ENCODE peak calls at places on chromosomes 1 and 21, in six cellular contexts. O is AG09309, A is BJ, Q is PC-3, Z is HCT116, T is Peyer's patch. D is an unnamed sample.

GRCh38 chr1:59985901-59986735 is 59.5 kb upstream of the CYP2J2 start:
- DNase-seq in O (no peak), A (no peak), Q (no peak), Z (no peak), T (no peak), D (no peak)

GRCh38 chr1:27298632-27299384 is 23.2 kb upstream of the TMEM222 start:
- DNase-seq in O (no peak), A (no peak), Q (peak), Z (no peak), T (no peak), D (no peak)

GRCh38 chr21:46605759-46606426 is 1.0 kb upstream of the S100B start:
- DNase-seq in O (no peak), A (no peak), Q (no peak), Z (no peak), T (peak), D (no peak)

GRCh38 chr1:215226755-215227154 is 144.2 kb downstream of the KCNK2 start:
- DNase-seq in O (no peak), A (no peak), Q (peak), Z (no peak), T (no peak), D (no peak)

GRCh38 chr1:235918032-235918431 is 51.3 kb upstream of the LYST start:
- DNase-seq in O (no peak), A (no peak), Q (no peak), Z (no peak), T (no peak), D (no peak)

GRCh38 chr21:15679630-15680029 is 50.2 kb upstream of the USP25 start:
- DNase-seq in O (no peak), A (no peak), Q (no peak), Z (no peak), T (no peak), D (no peak)

GRCh38 chr1:235011064-235011598 is 117.5 kb downstream of the TOMM20 start:
- DNase-seq in O (no peak), A (no peak), Q (no peak), Z (no peak), T (peak), D (no peak)

GRCh38 chr1:30966690-30967369 is 58.3 kb upstream of the SDC3 start:
- DNase-seq in O (no peak), A (no peak), Q (peak), Z (no peak), T (no peak), D (no peak)

GRCh38 chr1:210400043-210400840 is 71.5 kb downstream of the HHAT start:
- DNase-seq in O (no peak), A (no peak), Q (peak), Z (peak), T (peak), D (no peak)

GRCh38 chr1:173473599-173474011 is 3.5 kb upstream of the PRDX6 start:
- DNase-seq in O (no peak), A (no peak), Q (peak), Z (peak), T (no peak), D (no peak)

GRCh38 chr1:197911857-197912696 is 5.1 kb upstream of the LHX9 start:
- DNase-seq in O (no peak), A (no peak), Q (no peak), Z (no peak), T (no peak), D (no peak)
- H3K4me3 ChIP-seq in O (peak), A (peak), Q (no peak), Z (no peak), T (no peak), D (no peak)

GRCh38 chr1:182611326-182611725 is 7.1 kb upstream of the RGS16 start:
- DNase-seq in O (no peak), A (no peak), Q (no peak), Z (no peak), T (no peak), D (no peak)

GRCh38 chr1:182610606-182611194 is 6.5 kb upstream of the RGS16 start:
- DNase-seq in O (no peak), A (no peak), Q (no peak), Z (no peak), T (no peak), D (no peak)

GRCh38 chr1:182611787-182612186 is 7.6 kb upstream of the RGS16 start:
- DNase-seq in O (no peak), A (no peak), Q (no peak), Z (no peak), T (no peak), D (no peak)

GRCh38 chr1:182608236-182608635 is 4.0 kb upstream of the RGS16 start:
- DNase-seq in O (no peak), A (no peak), Q (no peak), Z (no peak), T (no peak), D (no peak)

GRCh38 chr1:182608850-182609610 is 4.8 kb upstream of the RGS16 start:
- DNase-seq in O (no peak), A (no peak), Q (no peak), Z (no peak), T (no peak), D (no peak)
- TF ChIP-seq CTCF in O (no peak), A (no peak), Q (no peak), Z (no peak), T (no peak), D (no peak)

DNA sequence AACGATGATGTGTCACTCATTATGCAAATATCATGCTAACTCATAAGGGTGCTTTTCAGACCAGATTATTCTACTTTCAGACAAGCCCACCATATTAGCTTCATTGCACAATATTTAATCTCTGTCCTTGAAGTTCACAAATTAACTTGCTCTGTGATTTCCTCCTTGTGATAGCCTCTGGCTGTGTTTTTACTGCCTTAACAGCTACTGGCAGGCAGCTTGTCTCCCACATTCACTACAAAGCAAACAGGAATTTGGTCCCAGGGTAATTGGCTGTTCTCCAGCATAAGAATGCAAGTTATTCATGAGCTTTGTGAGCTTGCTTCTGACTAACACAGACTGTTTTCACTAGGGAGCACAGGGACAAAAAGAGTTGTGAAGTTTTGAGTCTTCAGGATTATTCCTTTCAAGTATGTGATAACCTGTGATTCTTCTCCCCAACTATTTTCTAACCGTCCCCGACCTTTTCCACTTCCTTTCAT is 87.9 kb upstream of the HMCN1 start:
- DNase-seq in O (peak), A (peak), Q (peak), Z (peak), T (peak), D (peak)
- H3K4me3 ChIP-seq in O (no peak), A (no peak), Q (peak), Z (no peak), T (no peak), D (no peak)

DNA sequence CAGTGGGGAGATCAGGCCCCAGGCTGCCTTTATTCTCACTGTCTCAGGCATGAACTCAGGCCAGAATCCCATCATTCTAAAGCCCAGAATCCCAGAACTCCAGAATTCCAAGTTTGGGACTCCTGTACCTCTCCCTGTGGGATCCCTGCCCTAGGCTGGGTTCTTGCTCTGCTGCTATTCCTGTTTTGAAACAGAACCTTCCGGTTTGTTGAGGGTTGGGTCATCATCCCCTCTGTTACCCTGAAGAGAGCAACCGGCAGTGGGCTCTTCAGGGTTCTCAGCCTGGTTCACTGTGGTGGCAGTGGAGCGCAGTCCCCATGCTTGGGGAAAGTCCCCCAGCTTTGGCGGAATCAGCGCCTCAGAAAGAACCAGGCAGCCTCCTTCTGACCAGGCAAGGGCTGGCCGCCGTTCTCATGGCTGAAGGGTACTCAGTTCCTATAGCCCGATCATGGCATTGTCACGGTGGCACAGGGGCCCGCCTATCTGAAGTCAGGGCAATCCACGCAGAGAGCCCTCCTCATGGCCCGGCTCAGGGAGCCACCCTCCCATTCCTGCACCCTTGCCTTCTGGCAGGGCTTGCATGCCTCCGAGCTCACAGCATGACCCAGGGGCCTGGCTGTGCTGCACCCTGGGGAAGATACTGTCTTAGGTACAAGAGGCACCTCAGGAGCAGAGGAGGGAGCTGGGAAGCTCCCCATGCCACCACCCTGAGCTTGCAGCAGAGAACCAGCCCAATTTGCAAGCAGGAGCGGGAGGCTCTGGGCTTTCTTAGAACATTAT is 335.6 kb upstream of the VAMP3 start:
- DNase-seq in O (no peak), A (no peak), Q (no peak), Z (no peak), T (no peak), D (no peak)
- TF ChIP-seq CTCF in O (no peak), A (no peak), Q (no peak), Z (no peak), T (no peak), D (no peak)

DNA sequence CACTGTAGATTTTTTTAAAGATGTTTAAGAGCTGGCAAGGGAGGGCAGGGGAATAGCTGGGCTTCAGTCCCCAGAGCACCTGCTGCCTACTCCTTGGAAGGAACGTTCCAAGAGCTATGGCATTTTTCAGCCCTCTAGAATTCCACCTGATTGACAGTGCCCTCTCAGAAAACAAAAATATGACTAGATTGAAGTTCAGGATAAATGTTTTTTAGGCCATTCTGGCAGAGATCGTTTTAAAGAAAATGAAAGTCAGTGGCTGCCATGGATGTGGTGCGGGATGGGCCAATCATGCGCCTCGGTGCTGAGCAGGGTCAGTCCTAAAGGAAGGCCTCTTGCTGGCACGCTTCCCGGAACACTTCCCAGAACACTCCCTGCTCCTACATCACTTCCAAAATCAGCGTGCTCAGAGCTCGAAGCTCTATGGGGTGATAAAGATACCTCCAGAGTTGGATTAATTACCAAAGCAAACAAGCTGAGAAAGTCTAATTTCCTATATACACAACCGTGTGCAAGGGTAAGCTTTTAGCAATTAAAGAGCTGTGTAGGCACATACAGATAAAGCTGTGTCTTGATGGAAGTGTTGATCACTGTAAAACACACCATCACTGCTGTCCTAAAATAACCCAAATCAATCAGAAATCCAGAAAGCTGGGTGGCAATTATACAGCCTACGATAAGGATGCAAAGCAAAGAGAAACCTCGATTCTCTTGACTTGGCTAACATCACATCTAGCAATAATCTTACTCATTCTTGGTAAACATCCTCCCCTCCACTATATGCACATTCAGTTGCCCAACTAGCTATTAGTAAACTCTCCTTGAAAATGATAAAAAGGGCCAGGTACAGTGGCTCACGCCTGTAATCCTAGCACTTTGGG is 34.6 kb downstream of the TGFBR3 start:
- DNase-seq in O (no peak), A (no peak), Q (peak), Z (no peak), T (peak), D (no peak)
- H3K4me3 ChIP-seq in O (no peak), A (no peak), Q (peak), Z (no peak), T (no peak), D (no peak)

GRCh38 chr1:119674835-119675289 is 26.8 kb upstream of the ZNF697 start:
- DNase-seq in O (peak), A (no peak), Q (peak), Z (peak), T (peak), D (no peak)
- TF ChIP-seq CTCF in O (peak), A (peak), Q (peak), Z (peak), T (peak), D (peak)

DNA sequence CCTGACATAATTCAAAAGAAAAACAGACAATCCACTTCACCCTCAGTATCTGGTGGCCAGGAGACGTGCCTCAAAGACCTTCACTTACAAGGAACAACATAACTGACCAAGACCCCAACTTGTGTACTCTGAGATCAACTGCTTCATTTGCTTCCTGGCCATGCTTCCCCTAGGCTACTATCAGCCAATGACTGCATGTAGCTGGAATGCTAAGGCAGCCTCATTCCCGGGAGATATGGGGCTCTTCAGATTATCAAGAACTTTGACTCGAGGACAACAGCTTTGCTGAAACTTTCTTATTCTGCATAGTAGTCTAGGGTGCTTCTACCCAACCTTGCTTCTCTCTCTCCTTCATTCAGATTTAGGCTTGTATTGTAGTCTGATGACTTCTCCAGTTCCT is 11.7 kb upstream of the UCK2 start:
- DNase-seq in O (no peak), A (no peak), Q (peak), Z (no peak), T (no peak), D (no peak)
- H3K4me3 ChIP-seq in O (no peak), A (no peak), Q (no peak), Z (no peak), T (no peak), D (no peak)

DNA sequence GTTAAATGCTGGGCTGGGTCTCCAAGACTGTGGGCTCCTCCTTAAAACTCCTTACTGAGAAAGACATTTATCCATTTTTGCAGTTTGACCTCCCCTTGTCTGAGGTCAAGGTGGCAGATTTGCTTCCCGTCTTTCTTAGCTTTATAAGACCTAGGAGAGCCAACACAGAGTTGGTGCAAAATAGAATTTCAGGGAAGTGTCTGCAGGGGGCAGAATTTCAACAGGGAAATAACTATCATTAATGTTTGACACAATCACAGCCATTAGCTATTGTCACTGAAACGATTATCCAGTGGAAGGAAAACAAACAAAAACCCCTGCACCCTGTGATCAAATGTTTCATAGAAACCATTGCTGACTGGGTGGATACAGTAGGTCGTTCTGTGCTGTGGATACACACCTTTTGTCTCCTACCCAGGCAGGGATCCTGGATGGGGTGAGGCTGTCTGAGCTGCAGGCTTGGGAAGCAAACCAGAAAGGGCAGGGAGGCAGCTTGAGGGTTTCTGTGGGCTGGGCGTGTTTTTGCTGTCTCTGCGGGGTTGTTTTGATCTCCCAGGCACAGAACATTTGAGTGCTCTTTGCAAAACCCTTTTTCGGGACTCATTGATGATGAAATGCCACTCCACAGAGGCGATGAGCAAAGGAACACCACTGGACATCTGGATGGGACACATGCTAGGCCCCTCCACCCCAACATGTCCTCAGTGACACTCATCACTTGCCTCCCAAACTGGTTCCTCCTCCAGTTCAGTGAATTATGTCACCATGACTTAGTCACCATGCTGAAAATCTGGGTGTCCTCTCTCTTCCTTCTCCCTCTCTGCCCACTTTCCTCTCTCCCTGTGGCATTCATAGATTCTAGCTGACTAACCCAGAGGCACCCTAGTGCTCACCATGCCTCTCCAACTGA is 94.2 kb upstream of the SERBP1 start:
- DNase-seq in O (no peak), A (no peak), Q (peak), Z (peak), T (no peak), D (no peak)
- TF ChIP-seq CTCF in O (no peak), A (no peak), Q (peak), Z (peak), T (peak), D (peak)